ENCODE peak calls at places on chromosomes 2 and 18, in five cellular contexts. Y, V, P, X and E are unnamed samples. For H3K36me3, the result is how much of the 10 kb centered on the place peaks cover.

GRCh38 chr2:98775146-98775988 is 44.4 kb upstream of the MGAT4A start:
- DNase-seq in Y (no peak), V (no peak), P (no peak), X (no peak), E (no peak)

GRCh38 chr2:233007270-233007669 is 5.8 kb downstream of the NGEF start:
- DNase-seq in Y (peak), V (no peak), P (no peak), X (no peak), E (no peak)

GRCh38 chr18:36441426-36441870 is 143.9 kb downstream of the FHOD3 start:
- DNase-seq in Y (no peak), V (no peak), P (no peak), X (no peak), E (no peak)

GRCh38 chr2:160420711-160421110 is 72.9 kb downstream of the RBMS1 start:
- DNase-seq in Y (no peak), V (no peak), P (no peak), X (no peak), E (no peak)

GRCh38 chr2:176284451-176285049 is 15.3 kb downstream of the MTX2 start:
- DNase-seq in Y (no peak), V (no peak), P (no peak), X (no peak), E (no peak)

GRCh38 chr18:58325521-58325908 is 281.5 kb downstream of the NEDD4L start:
- DNase-seq in Y (no peak), V (no peak), P (no peak), X (no peak), E (no peak)

GRCh38 chr18:46502444-46502843 is 154.6 kb downstream of the LOXHD1 start:
- DNase-seq in Y (no peak), V (no peak), P (peak), X (peak), E (no peak)

GRCh38 chr2:140929866-140930265 is 1201.0 kb downstream of the LRP1B start:
- DNase-seq in Y (no peak), V (no peak), P (no peak), X (no peak), E (no peak)

GRCh38 chr2:241571821-241572620 is 13.5 kb downstream of the BOK start:
- DNase-seq in Y (peak), V (peak), P (no peak), X (no peak), E (no peak)

GRCh38 chr2:132463719-132464118 is 47.1 kb downstream of the GPR39 start:
- DNase-seq in Y (no peak), V (no peak), P (no peak), X (no peak), E (no peak)

GRCh38 chr2:127158614-127159290 is 51.8 kb upstream of the BIN1 start:
- DNase-seq in Y (peak), V (no peak), P (no peak), X (no peak), E (no peak)

GRCh38 chr18:46625069-46625468 is 32.0 kb downstream of the LOXHD1 start:
- DNase-seq in Y (no peak), V (no peak), P (no peak), X (no peak), E (no peak)

GRCh38 chr2:45890094-45890646 is 238.7 kb downstream of the PRKCE start:
- DNase-seq in Y (no peak), V (peak), P (no peak), X (no peak), E (no peak)

GRCh38 chr2:138814123-138814883 is 34.1 kb upstream of the NXPH2 start:
- DNase-seq in Y (no peak), V (no peak), P (no peak), X (no peak), E (no peak)

GRCh38 chr18:10477121-10477862 is 22.9 kb downstream of the APCDD1 start:
- DNase-seq in Y (no peak), V (no peak), P (no peak), X (no peak), E (no peak)

GRCh38 chr2:80459028-80459427 is 154.5 kb upstream of the LRRTM1 start:
- DNase-seq in Y (no peak), V (no peak), P (no peak), X (no peak), E (no peak)

GRCh38 chr2:43818761-43819160 is 19.9 kb downstream of the ABCG5 start:
- DNase-seq in Y (no peak), V (no peak), P (no peak), X (peak), E (no peak)

GRCh38 chr2:47070920-47071824 is 83.9 kb downstream of the STPG4 start:
- DNase-seq in Y (no peak), V (peak), P (no peak), X (no peak), E (no peak)

GRCh38 chr2:241112592-241112991 is 10.5 kb upstream of the MTERF4 start:
- DNase-seq in Y (no peak), V (no peak), P (no peak), X (no peak), E (no peak)

GRCh38 chr18:35032113-35032512 is 9.1 kb upstream of the MAPRE2 start:
- DNase-seq in Y (no peak), V (no peak), P (no peak), X (no peak), E (no peak)

GRCh38 chr2:82525744-82526143 is 1933.3 kb downstream of the SUCLG1 start:
- DNase-seq in Y (no peak), V (no peak), P (no peak), X (no peak), E (no peak)

GRCh38 chr2:176088048-176088936 is 4.2 kb upstream of the HOXD13 start:
- DNase-seq in Y (no peak), V (peak), P (no peak), X (peak), E (no peak)

GRCh38 chr18:76466410-76466991 is 28.5 kb downstream of the ZNF516 start:
- DNase-seq in Y (peak), V (no peak), P (no peak), X (no peak), E (no peak)

GRCh38 chr2:180979086-180979934 is 1.1 kb upstream of the UBE2E3 start:
- DNase-seq in Y (no peak), V (no peak), P (peak), X (peak), E (no peak)

GRCh38 chr2:88114821-88115220 is 13.0 kb downstream of the FABP1 start:
- DNase-seq in Y (no peak), V (no peak), P (no peak), X (no peak), E (no peak)

DNA sequence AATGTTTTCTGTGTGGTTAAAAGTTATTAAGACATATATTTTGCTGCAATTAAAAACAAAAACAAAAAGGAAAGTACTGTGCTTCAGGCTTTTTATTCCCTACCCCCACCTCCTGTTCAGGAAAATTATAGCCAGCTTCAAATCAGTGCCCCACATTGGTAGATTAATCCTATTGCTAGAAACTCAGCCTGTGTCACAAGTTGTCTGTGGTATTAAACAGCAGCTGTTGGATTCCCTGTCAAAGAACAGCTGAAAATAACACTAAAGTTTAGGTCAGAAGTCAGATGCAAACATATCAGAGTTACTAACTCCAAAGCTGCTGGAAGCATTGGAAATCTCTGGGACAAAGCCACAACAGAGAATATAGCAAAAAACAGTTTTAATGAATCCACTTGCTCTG is 798 bp upstream of the CCDC141 start:
- DNase-seq in Y (no peak), V (no peak), P (no peak), X (no peak), E (no peak)
- H3K4me3 ChIP-seq in Y (no peak), V (no peak), P (no peak), X (no peak), E (no peak)

GRCh38 chr2:182594286-182594685 is 121.8 kb upstream of the DNAJC10 start:
- DNase-seq in Y (no peak), V (no peak), P (no peak), X (no peak), E (no peak)

GRCh38 chr2:182591774-182592173 is 124.3 kb upstream of the DNAJC10 start:
- DNase-seq in Y (no peak), V (no peak), P (no peak), X (no peak), E (no peak)

GRCh38 chr2:182595650-182596049 is 120.4 kb upstream of the DNAJC10 start:
- DNase-seq in Y (no peak), V (no peak), P (no peak), X (no peak), E (no peak)

GRCh38 chr2:182592691-182593393 is 123.2 kb upstream of the DNAJC10 start:
- DNase-seq in Y (no peak), V (no peak), P (no peak), X (no peak), E (no peak)

GRCh38 chr2:182593394-182593707 is 122.7 kb upstream of the DNAJC10 start:
- DNase-seq in Y (no peak), V (no peak), P (no peak), X (no peak), E (no peak)
- H3K27ac ChIP-seq in Y (no peak), V (no peak), P (no peak), X (no peak), E (no peak)

GRCh38 chr2:238066218-238066617 is 5.4 kb downstream of the SCLY start:
- DNase-seq in Y (no peak), V (no peak), P (no peak), X (no peak), E (no peak)

GRCh38 chr2:238069877-238070276 is 9.1 kb downstream of the SCLY start:
- DNase-seq in Y (no peak), V (no peak), P (no peak), X (no peak), E (no peak)

GRCh38 chr2:238065447-238065846 is 4.6 kb downstream of the SCLY start:
- DNase-seq in Y (no peak), V (no peak), P (no peak), X (no peak), E (no peak)

GRCh38 chr2:238067939-238068338 is 7.1 kb downstream of the SCLY start:
- DNase-seq in Y (no peak), V (no peak), P (no peak), X (no peak), E (no peak)

GRCh38 chr2:238069021-238069709 is 8.4 kb downstream of the SCLY start:
- DNase-seq in Y (no peak), V (no peak), P (no peak), X (no peak), E (no peak)
- H3K36me3 ChIP-seq in Y (half or more), V (under half), P (half or more), X (under half), E (under half)

DNA sequence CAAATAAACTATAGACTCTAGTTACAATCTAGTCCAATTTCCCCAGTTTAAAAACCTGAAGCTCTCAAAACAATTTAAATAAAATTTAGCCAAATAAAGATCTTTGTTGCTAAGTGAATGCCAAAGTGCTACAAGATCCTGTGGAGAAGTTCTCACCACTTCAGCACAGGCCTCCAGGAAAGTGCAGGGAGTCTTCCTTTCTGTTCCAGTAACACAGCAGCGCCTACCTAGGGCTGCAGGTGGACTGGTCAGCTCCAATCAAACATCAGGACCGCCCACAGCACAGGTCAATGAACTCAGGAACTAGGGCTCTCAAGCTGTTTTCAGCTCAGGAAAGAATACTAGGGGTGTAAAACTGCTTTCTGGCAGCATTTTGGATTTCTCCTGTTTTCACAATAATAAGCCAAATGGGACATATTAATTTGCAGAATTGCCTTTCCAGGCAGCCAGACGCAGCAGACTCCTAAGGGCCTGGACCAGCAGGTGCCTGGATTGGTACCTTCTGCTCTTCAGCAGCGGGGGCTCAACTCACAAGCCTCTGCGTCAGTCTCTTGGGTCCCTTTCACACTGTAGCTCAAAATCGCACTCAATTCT is 1.5 kb downstream of the FAM110C start:
- DNase-seq in Y (no peak), V (peak), P (no peak), X (peak), E (no peak)
- H3K4me3 ChIP-seq in Y (no peak), V (peak), P (no peak), X (peak), E (peak)

GRCh38 chr2:54239427-54239826 is 16.6 kb downstream of the TSPYL6 start:
- DNase-seq in Y (no peak), V (no peak), P (no peak), X (no peak), E (no peak)

GRCh38 chr2:54237428-54237827 is 18.6 kb downstream of the TSPYL6 start:
- DNase-seq in Y (no peak), V (no peak), P (no peak), X (no peak), E (no peak)

DNA sequence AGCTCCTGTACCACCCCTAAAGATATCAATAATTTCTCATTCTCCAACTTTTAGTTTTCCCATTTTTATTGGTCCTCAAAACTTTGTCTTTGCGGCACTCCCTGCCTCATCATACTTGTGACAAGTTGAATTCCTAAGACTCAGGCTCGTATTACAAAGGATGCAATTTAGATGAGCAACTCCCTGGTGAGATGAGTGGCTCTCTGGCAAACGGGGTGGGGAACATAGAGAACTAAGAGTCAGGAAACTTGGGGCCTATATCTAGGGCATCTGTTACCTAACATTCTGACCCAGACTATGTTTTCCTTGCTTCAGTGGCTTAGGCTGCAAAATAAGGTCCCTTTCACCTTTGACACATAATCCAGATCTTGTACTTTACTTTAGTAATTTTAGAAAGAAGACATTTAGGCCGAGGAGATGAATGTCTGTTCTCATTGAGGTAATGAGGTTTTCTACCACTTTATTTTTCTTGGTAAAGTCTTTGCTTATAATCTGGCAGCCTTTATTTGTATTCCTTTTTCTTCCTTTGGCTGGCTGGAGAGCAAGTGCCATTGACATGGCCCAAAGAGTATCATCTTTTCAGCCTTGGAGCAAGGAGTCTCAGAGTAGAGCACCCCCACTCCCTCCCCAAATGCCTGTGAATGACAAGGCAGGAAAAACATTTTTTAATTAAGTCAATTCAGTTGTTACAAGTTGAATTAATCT is 15.4 kb downstream of the TSPYL6 start:
- DNase-seq in Y (no peak), V (no peak), P (no peak), X (no peak), E (no peak)
- H3K27ac ChIP-seq in Y (peak), V (peak), P (no peak), X (no peak), E (no peak)

GRCh38 chr18:61833978-61834377 is 58.8 kb downstream of the RNF152 start:
- DNase-seq in Y (no peak), V (no peak), P (no peak), X (no peak), E (no peak)
- H3K36me3 ChIP-seq in Y (under half), V (under half), P (under half), X (under half), E (under half)

DNA sequence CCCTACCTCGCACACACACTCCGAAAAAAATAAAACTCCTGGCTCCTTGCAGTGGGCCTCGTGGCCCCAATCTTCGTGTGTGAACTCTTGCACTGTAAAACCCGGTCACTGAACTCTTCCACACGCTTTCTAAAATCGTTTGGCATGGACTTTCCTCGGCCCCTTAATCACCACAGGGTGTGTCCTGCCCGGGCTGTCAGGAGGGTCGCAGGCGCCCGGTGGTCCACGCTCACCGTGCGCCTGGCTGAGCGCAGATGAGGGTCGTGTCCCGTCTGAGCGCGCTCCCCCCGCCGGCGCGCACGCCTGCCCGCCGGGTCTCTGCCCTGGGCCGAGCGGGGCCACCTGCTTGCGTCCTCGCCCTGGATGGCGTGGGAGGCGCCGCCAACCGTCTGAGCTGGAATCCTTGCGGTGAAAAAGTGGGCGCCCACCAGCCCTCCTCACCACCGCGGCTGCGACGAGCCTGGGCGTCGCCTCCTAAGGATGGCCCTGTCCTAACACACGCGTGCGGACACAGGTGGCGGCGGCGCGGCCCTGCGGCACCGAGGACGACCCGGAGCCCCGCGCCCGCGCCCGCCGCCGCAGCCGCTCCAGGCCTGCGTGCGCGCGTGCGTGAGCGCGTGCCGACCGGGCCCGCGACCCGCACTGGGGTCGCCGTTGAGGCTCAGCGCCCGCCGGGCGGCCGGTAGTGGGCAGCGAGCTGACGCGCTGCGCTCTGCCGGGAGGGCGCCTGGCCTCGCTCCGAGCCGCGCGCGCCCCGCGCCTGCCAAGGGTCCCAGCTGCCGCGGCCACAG is 126.5 kb downstream of the ARHGEF4 start:
- DNase-seq in Y (no peak), V (no peak), P (no peak), X (peak), E (no peak)
- H3K4me3 ChIP-seq in Y (no peak), V (no peak), P (peak), X (peak), E (peak)

GRCh38 chr2:238895901-238896600 is 48.2 kb downstream of the TWIST2 start:
- DNase-seq in Y (peak), V (no peak), P (no peak), X (peak), E (no peak)
- H3K27ac ChIP-seq in Y (no peak), V (no peak), P (no peak), X (peak), E (no peak)